ENCODE peak calls at places on chromosomes 6 and 20, in ten cellular contexts. J is fibroblast of lung, U is mesendoderm, T is GM23248, V is neuronal stem cell, P is neural progenitor cell, Q is astrocyte, B is SK-N-MC, C is HepG2, M is mammary epithelial cell. F is an unnamed sample.
A peak's percentile ranks its signal among the peaks of the same experiment; 100 is the strongest.

GRCh38 chr20:34249291-34249690 is 8.1 kb downstream of the ASIP start:
- DNase-seq in Q (peak; percentile 42), B (no peak), C (no peak), U (no peak), T (peak; percentile 54), V (no peak), P (no peak), M (no peak), J (peak; percentile 47), F (peak; percentile 60)

GRCh38 chr20:32623667-32624157 is 38.6 kb upstream of the NOL4L start:
- DNase-seq in V (no peak), B (no peak), P (no peak), T (no peak), Q (no peak), U (peak; percentile 54), M (no peak), J (no peak), C (no peak), F (no peak)

GRCh38 chr20:50163570-50164317 is 10.2 kb upstream of the PEDS1 start:
- DNase-seq in U (peak; percentile 34), M (peak; percentile 69), C (peak; percentile 47), Q (peak; percentile 35), V (no peak), T (peak; percentile 52), P (no peak), B (no peak), J (peak; percentile 54), F (peak; percentile 39)

GRCh38 chr6:135258970-135259369 is 77.9 kb downstream of the MYB start:
- DNase-seq in J (no peak), T (no peak), V (no peak), U (no peak), B (no peak), Q (no peak), C (no peak), P (no peak), M (no peak), F (no peak)

GRCh38 chr20:4102381-4102780 is 87.0 kb upstream of the RNF24 start:
- DNase-seq in T (peak; percentile 66), J (peak; percentile 68), B (no peak), Q (peak; percentile 64), C (no peak), P (no peak), U (no peak), M (peak; percentile 78), V (no peak), F (no peak)

GRCh38 chr20:5171074-5171789 is 44.4 kb downstream of the CDS2 start:
- DNase-seq in B (no peak), C (no peak), J (no peak), P (peak; percentile 64), Q (no peak), V (peak; percentile 36), M (no peak), U (peak; percentile 31), T (no peak), F (peak; percentile 62)

GRCh38 chr20:57772349-57772964 is 62.6 kb upstream of the PMEPA1 start:
- DNase-seq in U (peak; percentile 88), J (peak; percentile 82), T (peak; percentile 83), M (peak; percentile 85), Q (peak; percentile 78), V (no peak), C (no peak), B (no peak), P (peak; percentile 25), F (no peak)

GRCh38 chr6:164208371-164208770 is 793.9 kb downstream of the QKI start:
- DNase-seq in B (no peak), U (no peak), Q (peak; percentile 44), J (peak; percentile 45), M (no peak), P (no peak), T (no peak), C (no peak), V (no peak), F (no peak)

GRCh38 chr6:7201732-7202541 is 94.2 kb downstream of the RREB1 start:
- DNase-seq in J (no peak), P (no peak), Q (no peak), V (no peak), C (no peak), M (no peak), T (no peak), U (no peak), B (no peak), F (no peak)

GRCh38 chr20:47758517-47759450 is 26.5 kb downstream of the SULF2 start:
- DNase-seq in V (no peak), B (no peak), U (no peak), J (no peak), P (no peak), Q (no peak), T (no peak), M (no peak), C (peak; percentile 43), F (no peak)
- H3K9ac ChIP-seq in V (peak overlapping the region; percentile 57), B (no peak overlapping the region), U (no peak overlapping the region), J (no peak overlapping the region), P (no peak overlapping the region), Q (no peak overlapping the region), T (no peak overlapping the region), M (no peak overlapping the region), C (no peak overlapping the region), F (no peak overlapping the region)

DNA sequence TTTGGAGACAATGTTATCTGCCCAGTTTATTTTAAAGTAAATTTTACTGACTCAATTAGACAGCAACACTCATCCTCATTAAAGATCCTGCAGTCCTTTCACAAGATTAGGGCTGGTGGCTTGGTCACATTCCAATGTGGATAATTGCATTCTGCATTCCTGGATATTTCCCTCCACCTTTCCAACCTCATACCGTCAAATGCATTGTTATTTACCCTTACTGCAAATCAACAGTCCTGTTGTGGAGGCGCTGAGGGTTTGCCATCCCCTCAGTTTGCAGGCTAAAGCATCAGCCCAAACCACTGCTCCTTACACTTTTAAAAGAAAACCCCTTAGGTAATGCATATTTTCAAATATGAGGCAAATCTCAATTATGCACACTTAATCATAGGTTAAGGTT is 5.4 kb downstream of the CITED2 start:
- DNase-seq in U (peak; percentile 96), M (no peak), B (no peak), J (peak; percentile 43), Q (peak; percentile 27), V (peak; percentile 79), T (no peak), P (peak; percentile 79), C (no peak), F (peak; percentile 36)
- H3K9ac ChIP-seq in U (no peak overlapping the region), M (no peak overlapping the region), B (peak overlapping the region; percentile 96), J (no peak overlapping the region), Q (peak overlapping the region; percentile 99), V (no peak overlapping the region), T (no peak overlapping the region), P (peak overlapping the region; percentile 61), C (no peak overlapping the region), F (peak overlapping the region; percentile 99)

GRCh38 chr6:28810655-28811053 is 113.1 kb downstream of the TRIM27 start:
- DNase-seq in Q (no peak), P (peak; percentile 64), T (no peak), U (no peak), M (no peak), B (no peak), V (no peak), C (no peak), J (no peak), F (no peak)

GRCh38 chr6:28807682-28808280 is 116.0 kb downstream of the TRIM27 start:
- DNase-seq in B (no peak), M (peak; percentile 70), C (peak; percentile 81), Q (peak; percentile 18), U (peak; percentile 85), P (peak; percentile 75), T (peak; percentile 75), V (no peak), J (peak; percentile 42), F (peak; percentile 54)

GRCh38 chr6:28808383-28808782 is 115.4 kb downstream of the TRIM27 start:
- DNase-seq in J (no peak), T (no peak), M (no peak), U (no peak), C (no peak), V (no peak), B (no peak), P (no peak), Q (no peak), F (no peak)

GRCh38 chr6:28811873-28812272 is 111.9 kb downstream of the TRIM27 start:
- DNase-seq in B (no peak), C (peak; percentile 41), T (no peak), M (peak; percentile 53), J (peak; percentile 8), P (peak; percentile 44), V (no peak), Q (peak; percentile 4), U (peak; percentile 65), F (peak; percentile 4)

DNA sequence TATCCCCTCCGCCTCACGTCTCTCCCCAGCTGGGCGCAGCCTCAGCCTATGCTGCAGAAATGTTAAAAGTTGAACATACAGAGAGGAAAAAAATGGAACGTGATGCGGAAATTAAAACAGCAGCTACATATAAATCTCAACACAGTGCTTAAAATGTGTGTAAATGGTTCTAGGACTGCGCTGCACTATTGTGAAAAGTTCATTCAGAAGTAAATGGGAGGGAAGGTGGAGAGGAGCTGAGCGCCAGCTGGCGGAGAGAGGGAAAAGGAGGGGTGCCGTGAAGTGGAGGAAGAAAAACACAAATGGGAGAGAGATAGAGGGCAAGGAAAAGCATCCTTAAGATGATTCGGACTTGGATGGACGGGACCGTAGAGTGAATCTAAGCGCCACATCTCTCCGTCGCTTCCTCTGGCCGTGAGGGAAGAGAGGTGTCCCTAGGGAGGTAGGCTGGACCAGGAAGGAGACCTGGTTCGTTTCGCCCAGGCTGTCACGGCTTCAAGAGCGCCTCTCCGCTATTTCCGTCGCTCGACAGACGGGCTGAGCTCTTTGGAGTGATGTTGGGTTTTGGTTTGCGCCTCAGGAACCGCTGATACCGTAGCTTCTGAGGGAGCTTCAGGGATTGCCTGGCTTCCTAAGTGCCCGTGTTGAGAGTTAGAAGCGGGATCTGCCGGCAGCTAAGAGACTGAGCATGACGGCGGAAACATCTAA is 113.7 kb downstream of the TRIM27 start:
- DNase-seq in B (no peak), T (peak; percentile 29), J (no peak), P (peak; percentile 67), Q (no peak), C (no peak), U (peak; percentile 70), V (no peak), M (no peak), F (peak; percentile 14)
- H3K9ac ChIP-seq in B (peak overlapping the region; percentile 2), T (no peak overlapping the region), J (no peak overlapping the region), P (no peak overlapping the region), Q (no peak overlapping the region), C (peak overlapping the region; percentile 23), U (peak overlapping the region; percentile 1), V (no peak overlapping the region), M (no peak overlapping the region), F (no peak overlapping the region)

DNA sequence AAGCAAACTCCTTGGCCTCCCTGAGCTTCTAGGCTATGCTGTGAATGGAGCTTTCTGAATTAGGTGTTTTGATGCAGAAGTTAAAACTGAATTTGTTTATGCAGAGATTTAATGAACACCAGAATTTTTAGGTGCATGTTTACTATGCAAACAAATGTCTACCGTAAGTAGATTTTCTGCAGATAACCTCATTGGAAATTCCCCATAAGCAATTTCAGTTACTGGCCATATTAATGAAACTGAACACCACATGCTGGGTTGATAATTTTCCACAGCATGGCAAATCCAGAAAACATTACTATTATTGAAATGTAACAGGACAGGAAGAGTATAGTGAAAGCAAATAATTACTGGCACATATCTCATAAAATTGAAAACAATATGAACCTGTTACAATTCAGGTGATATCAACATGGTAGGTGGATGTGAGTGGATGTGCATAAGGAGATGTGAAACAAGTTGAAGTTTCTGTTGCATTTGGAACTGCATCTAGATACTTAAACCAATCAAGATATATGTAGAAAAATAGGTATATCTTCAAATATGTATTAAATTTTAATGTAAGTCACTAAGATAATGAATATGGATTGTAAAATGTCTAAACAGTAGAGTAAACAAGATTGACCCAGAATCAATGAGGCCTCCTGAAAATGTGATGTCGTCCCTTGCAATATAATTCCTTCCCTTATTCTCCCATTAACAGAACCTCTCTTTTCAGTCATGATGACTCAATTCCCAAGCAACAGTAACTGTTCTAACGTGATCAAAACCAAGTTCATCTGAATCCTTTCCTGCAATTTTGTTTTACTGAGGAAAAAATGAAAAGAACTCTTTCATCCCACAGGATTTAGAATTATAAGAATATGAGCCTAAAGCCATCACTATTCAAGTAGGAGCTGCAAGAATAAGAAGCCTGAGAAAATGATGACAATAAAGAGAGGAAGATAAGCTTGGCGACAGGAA is 11.0 kb downstream of the PTCHD4 start:
- DNase-seq in V (no peak), U (no peak), Q (no peak), C (no peak), T (peak; percentile 35), J (no peak), P (no peak), B (no peak), M (peak; percentile 39), F (no peak)
- H3K9ac ChIP-seq in V (no peak overlapping the region), U (no peak overlapping the region), Q (no peak overlapping the region), C (no peak overlapping the region), T (no peak overlapping the region), J (no peak overlapping the region), P (no peak overlapping the region), B (no peak overlapping the region), M (no peak overlapping the region), F (peak overlapping the region; percentile 34)

F was measured in mesenchymal stem cell.